ENCODE peak calls at places on chromosomes 2 and 18, in five cellular contexts. S, Y, W, K and L are unnamed samples.

GRCh38 chr18:22564036-22564435 is 146.3 kb upstream of the CTAGE1 start:
- DNase-seq in S (no peak), Y (no peak), W (no peak), K (no peak), L (no peak)

GRCh38 chr2:25692143-25692542 is 18.8 kb upstream of the DTNB start:
- DNase-seq in S (no peak), Y (peak; percentile 58), W (no peak), K (no peak), L (no peak)

GRCh38 chr2:101026253-101026701 is 24.2 kb downstream of the RPL31 start:
- DNase-seq in S (no peak), Y (no peak), W (no peak), K (no peak), L (no peak)

GRCh38 chr2:80510716-80511115 is 206.2 kb upstream of the LRRTM1 start:
- DNase-seq in S (no peak), Y (no peak), W (no peak), K (no peak), L (no peak)

GRCh38 chr18:14905979-14906378 is 158.0 kb downstream of the ANKRD30B start:
- DNase-seq in S (no peak), Y (no peak), W (no peak), K (no peak), L (no peak)

GRCh38 chr18:61943175-61943964 is 50.6 kb upstream of the RNF152 start:
- DNase-seq in S (no peak), Y (no peak), W (no peak), K (no peak), L (no peak)

GRCh38 chr2:209368406-209368805 is 55.4 kb upstream of the MAP2 start:
- DNase-seq in S (peak; percentile 10), Y (no peak), W (no peak), K (no peak), L (no peak)

GRCh38 chr18:28087173-28087563 is 89.8 kb downstream of the CDH2 start:
- DNase-seq in S (no peak), Y (no peak), W (no peak), K (peak; percentile 40), L (peak; percentile 57)

GRCh38 chr2:68632026-68632425 is 11.4 kb upstream of the PROKR1 start:
- DNase-seq in S (no peak), Y (no peak), W (no peak), K (no peak), L (no peak)

GRCh38 chr2:4101938-4102337 is 398.6 kb downstream of the DCDC2C start:
- DNase-seq in S (no peak), Y (no peak), W (no peak), K (no peak), L (no peak)

GRCh38 chr2:21268197-21268870 is 144.6 kb downstream of the TDRD15 start:
- DNase-seq in S (no peak), Y (no peak), W (no peak), K (no peak), L (peak; percentile 76)
- H3K27ac ChIP-seq in S (no peak overlapping the region), Y (no peak overlapping the region), W (no peak overlapping the region), K (no peak overlapping the region), L (no peak overlapping the region)

GRCh38 chr18:70623106-70623505 is 334.3 kb downstream of the SOCS6 start:
- DNase-seq in S (no peak), Y (no peak), W (no peak), K (no peak), L (no peak)

GRCh38 chr18:70621710-70622109 is 332.9 kb downstream of the SOCS6 start:
- DNase-seq in S (no peak), Y (no peak), W (no peak), K (no peak), L (no peak)

DNA sequence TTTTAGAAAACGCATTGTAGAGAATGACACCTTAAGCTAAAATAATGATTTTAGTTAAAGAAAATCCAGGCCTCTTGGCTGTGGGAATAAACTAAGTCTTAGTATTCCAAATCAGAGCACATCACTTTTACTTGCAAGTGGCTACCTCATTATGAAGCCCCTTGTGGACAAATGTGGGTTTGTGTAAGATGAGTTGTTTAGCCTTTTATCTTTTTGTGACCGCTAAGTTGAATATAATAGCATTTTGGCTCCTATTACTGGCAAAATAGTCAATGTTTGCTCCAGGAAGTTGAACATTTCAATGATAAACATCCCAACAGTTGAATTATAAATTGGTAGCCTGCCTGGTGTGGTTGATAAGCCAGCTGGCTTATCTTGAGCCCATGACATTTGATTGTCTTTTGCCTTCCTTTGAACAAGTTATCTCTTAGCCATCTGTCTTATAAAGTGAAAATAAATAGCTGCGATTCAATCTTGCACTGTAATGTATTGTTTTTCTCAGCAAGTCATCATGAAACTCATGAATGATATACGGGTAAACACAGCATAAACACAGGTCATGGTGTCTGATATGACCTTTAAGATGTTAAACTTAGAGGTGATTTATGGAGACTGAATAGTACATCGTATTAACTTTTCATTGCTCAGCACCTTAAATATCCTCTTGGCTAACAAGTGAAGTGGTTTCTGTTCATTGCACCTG is 338.4 kb downstream of the SOCS6 start:
- DNase-seq in S (peak; percentile 2), Y (no peak), W (no peak), K (no peak), L (no peak)
- TF ChIP-seq POLR2A in S (no peak), Y (no peak), W (no peak), K (no peak), L (no peak)

GRCh38 chr2:36780231-36780808 is 83.8 kb downstream of the VIT start:
- DNase-seq in S (peak; percentile 58), Y (no peak), W (no peak), K (no peak), L (no peak)

GRCh38 chr2:36779462-36779861 is 83.0 kb downstream of the VIT start:
- DNase-seq in S (no peak), Y (no peak), W (no peak), K (no peak), L (no peak)

GRCh38 chr2:36785179-36785795 is 88.8 kb downstream of the VIT start:
- DNase-seq in S (peak; percentile 71), Y (peak; percentile 63), W (peak; percentile 33), K (peak; percentile 34), L (peak; percentile 68)

GRCh38 chr2:36783276-36783675 is 86.8 kb downstream of the VIT start:
- DNase-seq in S (no peak), Y (no peak), W (no peak), K (no peak), L (no peak)

GRCh38 chr2:36781907-36782635 is 85.6 kb downstream of the VIT start:
- DNase-seq in S (no peak), Y (no peak), W (no peak), K (no peak), L (no peak)
- TF ChIP-seq CTCF in S (no peak), Y (no peak), W (no peak), K (no peak), L (no peak)

GRCh38 chr2:120673571-120674061 is 62.1 kb upstream of the GLI2 start:
- DNase-seq in S (no peak), Y (no peak), W (no peak), K (no peak), L (no peak)
- H3K27ac ChIP-seq in S (no peak overlapping the region), Y (no peak overlapping the region), W (no peak overlapping the region), K (no peak overlapping the region), L (no peak overlapping the region)

GRCh38 chr2:237472909-237473308 is 14.1 kb upstream of the MLPH start:
- DNase-seq in S (no peak), Y (no peak), W (no peak), K (no peak), L (no peak)

GRCh38 chr2:237474931-237475703 is 11.9 kb upstream of the MLPH start:
- DNase-seq in S (peak; percentile 85), Y (peak; percentile 84), W (peak; percentile 85), K (peak; percentile 83), L (peak; percentile 76)

GRCh38 chr2:237473474-237474453 is 13.3 kb upstream of the MLPH start:
- DNase-seq in S (no peak), Y (no peak), W (no peak), K (peak; percentile 16), L (no peak)

GRCh38 chr2:237475704-237476107 is 11.3 kb upstream of the MLPH start:
- DNase-seq in S (peak; percentile 76), Y (no peak), W (no peak), K (no peak), L (no peak)

GRCh38 chr2:237474511-237474911 is 12.5 kb upstream of the MLPH start:
- DNase-seq in S (no peak), Y (no peak), W (peak; percentile 63), K (peak; percentile 30), L (peak; percentile 55)
- TF ChIP-seq POLR2A in S (peak; percentile 7), Y (no peak), W (no peak), K (no peak), L (no peak)